ENCODE peak calls at places on chromosomes 13 and 19, in six cellular contexts. One of them, this sample, is unnamed.

GRCh38 chr19:10724573-10725071 is 6.7 kb downstream of the DNM2 start:
- DNase-seq in AG08395: peak
- DNase-seq in HT1080: no peak
- DNase-seq in occipital lobe: no peak
- DNase-seq in naive B cell: no peak
- DNase-seq in effector CD4-positive, alpha-beta T cell: no peak
- DNase-seq in this sample: no peak

GRCh38 chr13:85982102-85982501 is 182.9 kb upstream of the SLITRK6 start:
- DNase-seq in occipital lobe: no peak
- DNase-seq in naive B cell: no peak
- DNase-seq in AG08395: no peak
- DNase-seq in effector CD4-positive, alpha-beta T cell: no peak
- DNase-seq in HT1080: no peak
- DNase-seq in this sample: no peak

GRCh38 chr13:21616880-21617279 is 12.9 kb upstream of the MICU2 start:
- DNase-seq in AG08395: no peak
- DNase-seq in HT1080: peak
- DNase-seq in occipital lobe: no peak
- DNase-seq in effector CD4-positive, alpha-beta T cell: no peak
- DNase-seq in naive B cell: no peak
- DNase-seq in this sample: no peak

GRCh38 chr19:861756-862528 is 2.5 kb downstream of the CFD start:
- DNase-seq in AG08395: peak
- DNase-seq in naive B cell: peak
- DNase-seq in effector CD4-positive, alpha-beta T cell: peak
- DNase-seq in occipital lobe: no peak
- DNase-seq in HT1080: no peak
- DNase-seq in this sample: no peak

GRCh38 chr19:48135411-48135810 is 24.8 kb upstream of the PLA2G4C start:
- DNase-seq in occipital lobe: no peak
- DNase-seq in HT1080: no peak
- DNase-seq in effector CD4-positive, alpha-beta T cell: no peak
- DNase-seq in AG08395: peak
- DNase-seq in naive B cell: no peak
- DNase-seq in this sample: no peak

GRCh38 chr13:26614721-26615120 is 57.2 kb downstream of the WASF3 start:
- DNase-seq in AG08395: no peak
- DNase-seq in occipital lobe: no peak
- DNase-seq in effector CD4-positive, alpha-beta T cell: no peak
- DNase-seq in HT1080: no peak
- DNase-seq in naive B cell: no peak
- DNase-seq in this sample: no peak

GRCh38 chr19:46482645-46483044 is 11.3 kb upstream of the PNMA8A start:
- DNase-seq in effector CD4-positive, alpha-beta T cell: no peak
- DNase-seq in HT1080: no peak
- DNase-seq in occipital lobe: no peak
- DNase-seq in AG08395: no peak
- DNase-seq in naive B cell: no peak
- DNase-seq in this sample: no peak

GRCh38 chr13:77779461-77780272 is 82.2 kb downstream of the SLAIN1 start:
- DNase-seq in occipital lobe: no peak
- DNase-seq in effector CD4-positive, alpha-beta T cell: no peak
- DNase-seq in AG08395: peak
- DNase-seq in naive B cell: peak
- DNase-seq in HT1080: peak
- DNase-seq in this sample: peak

GRCh38 chr19:38718747-38719543 is 25.3 kb downstream of the CAPN12 start:
- DNase-seq in naive B cell: no peak
- DNase-seq in AG08395: peak
- DNase-seq in effector CD4-positive, alpha-beta T cell: no peak
- DNase-seq in HT1080: peak
- DNase-seq in occipital lobe: peak
- DNase-seq in this sample: no peak

GRCh38 chr19:36573948-36574726 is 1.0 kb upstream of the ZNF529 start:
- DNase-seq in AG08395: no peak
- DNase-seq in effector CD4-positive, alpha-beta T cell: no peak
- DNase-seq in naive B cell: no peak
- DNase-seq in occipital lobe: no peak
- DNase-seq in HT1080: no peak
- DNase-seq in this sample: no peak

GRCh38 chr13:45341799-45342584 is 1.0 kb upstream of the TPT1 start:
- DNase-seq in AG08395: peak
- DNase-seq in naive B cell: no peak
- DNase-seq in effector CD4-positive, alpha-beta T cell: no peak
- DNase-seq in HT1080: peak
- DNase-seq in occipital lobe: no peak
- DNase-seq in this sample: no peak

GRCh38 chr19:10238172-10238783 is 7.1 kb upstream of the S1PR2 start:
- DNase-seq in occipital lobe: no peak
- DNase-seq in effector CD4-positive, alpha-beta T cell: no peak
- DNase-seq in naive B cell: no peak
- DNase-seq in AG08395: peak
- DNase-seq in HT1080: no peak
- DNase-seq in this sample: no peak

GRCh38 chr19:4034048-4035017 is 26.8 kb downstream of the PIAS4 start:
- DNase-seq in AG08395: no peak
- DNase-seq in occipital lobe: peak
- DNase-seq in effector CD4-positive, alpha-beta T cell: no peak
- DNase-seq in naive B cell: no peak
- DNase-seq in HT1080: no peak
- DNase-seq in this sample: no peak

GRCh38 chr13:37657134-37657533 is 58.6 kb upstream of the POSTN start:
- DNase-seq in effector CD4-positive, alpha-beta T cell: no peak
- DNase-seq in naive B cell: no peak
- DNase-seq in AG08395: peak
- DNase-seq in HT1080: peak
- DNase-seq in occipital lobe: no peak
- DNase-seq in this sample: peak

GRCh38 chr19:38524994-38525634 is 91.6 kb downstream of the RYR1 start:
- DNase-seq in naive B cell: no peak
- DNase-seq in occipital lobe: no peak
- DNase-seq in HT1080: no peak
- DNase-seq in effector CD4-positive, alpha-beta T cell: no peak
- DNase-seq in AG08395: no peak
- DNase-seq in this sample: no peak

GRCh38 chr19:38596057-38596981 is 21.4 kb downstream of the MAP4K1 start:
- DNase-seq in effector CD4-positive, alpha-beta T cell: no peak
- DNase-seq in occipital lobe: peak
- DNase-seq in naive B cell: no peak
- DNase-seq in HT1080: no peak
- DNase-seq in AG08395: no peak
- DNase-seq in this sample: no peak

GRCh38 chr19:29872224-29872731 is 60.5 kb downstream of the CCNE1 start:
- DNase-seq in AG08395: no peak
- DNase-seq in effector CD4-positive, alpha-beta T cell: no peak
- DNase-seq in HT1080: no peak
- DNase-seq in naive B cell: no peak
- DNase-seq in occipital lobe: no peak
- DNase-seq in this sample: no peak

GRCh38 chr19:19630426-19630825 is 2.4 kb upstream of the LPAR2 start:
- DNase-seq in HT1080: no peak
- DNase-seq in occipital lobe: no peak
- DNase-seq in effector CD4-positive, alpha-beta T cell: no peak
- DNase-seq in naive B cell: no peak
- DNase-seq in AG08395: no peak
- DNase-seq in this sample: no peak

GRCh38 chr19:49119411-49120324 is at the start of gene PPFIA3:
- DNase-seq in naive B cell: no peak
- DNase-seq in AG08395: peak
- DNase-seq in effector CD4-positive, alpha-beta T cell: no peak
- DNase-seq in occipital lobe: no peak
- DNase-seq in HT1080: peak
- DNase-seq in this sample: no peak

GRCh38 chr13:114124921-114125320 is 7.5 kb downstream of the RASA3 start:
- DNase-seq in AG08395: peak
- DNase-seq in naive B cell: no peak
- DNase-seq in HT1080: peak
- DNase-seq in occipital lobe: no peak
- DNase-seq in effector CD4-positive, alpha-beta T cell: peak
- DNase-seq in this sample: no peak

GRCh38 chr13:26991508-26992181 is 180.0 kb downstream of the USP12 start:
- DNase-seq in AG08395: no peak
- DNase-seq in effector CD4-positive, alpha-beta T cell: no peak
- DNase-seq in occipital lobe: peak
- DNase-seq in naive B cell: no peak
- DNase-seq in HT1080: no peak
- DNase-seq in this sample: no peak

GRCh38 chr19:28632357-28633076 is 580.4 kb downstream of the UQCRFS1 start:
- DNase-seq in occipital lobe: no peak
- DNase-seq in naive B cell: no peak
- DNase-seq in AG08395: no peak
- DNase-seq in effector CD4-positive, alpha-beta T cell: no peak
- DNase-seq in HT1080: no peak
- DNase-seq in this sample: no peak

GRCh38 chr19:53019684-53020083 is 6.0 kb downstream of the ERVV-1 start:
- DNase-seq in naive B cell: no peak
- DNase-seq in HT1080: no peak
- DNase-seq in occipital lobe: no peak
- DNase-seq in AG08395: no peak
- DNase-seq in effector CD4-positive, alpha-beta T cell: no peak
- DNase-seq in this sample: no peak

GRCh38 chr13:24282256-24282655 is 27.1 kb upstream of the C1QTNF9 start:
- DNase-seq in AG08395: no peak
- DNase-seq in occipital lobe: no peak
- DNase-seq in HT1080: no peak
- DNase-seq in naive B cell: no peak
- DNase-seq in effector CD4-positive, alpha-beta T cell: no peak
- DNase-seq in this sample: no peak

GRCh38 chr13:28679628-28680027 is 20.7 kb downstream of the POMP start:
- DNase-seq in HT1080: no peak
- DNase-seq in occipital lobe: no peak
- DNase-seq in AG08395: peak
- DNase-seq in effector CD4-positive, alpha-beta T cell: no peak
- DNase-seq in naive B cell: no peak
- DNase-seq in this sample: no peak

GRCh38 chr13:44974056-44974798 is 15.0 kb downstream of the NUFIP1 start:
- DNase-seq in HT1080: peak
- DNase-seq in AG08395: peak
- DNase-seq in naive B cell: peak
- DNase-seq in occipital lobe: no peak
- DNase-seq in effector CD4-positive, alpha-beta T cell: no peak
- DNase-seq in this sample: no peak